ENCODE peak calls at places on chromosomes 1 and 21, in seven cellular contexts. M is testis, C is lower lobe of right lung, K is transverse colon, Z is spleen, L is colonic mucosa, R is stomach. F is an unnamed sample. For H3K27me3, the result is how much of the 10 kb centered on the place peaks cover.

GRCh38 chr1:208131631-208132286 is 112.4 kb downstream of the PLXNA2 start:
- DNase-seq in M (no peak), C (no peak), K (no peak), Z (no peak), L (no peak), R (no peak), F (no peak)

GRCh38 chr1:63327417-63328139 is 5.2 kb downstream of the FOXD3 start:
- DNase-seq in M (peak), C (peak), K (peak), Z (peak), L (peak), R (peak), F (peak)

GRCh38 chr21:37855568-37856391 is 60.5 kb downstream of the KCNJ6 start:
- DNase-seq in M (no peak), C (no peak), K (no peak), Z (no peak), L (no peak), R (no peak), F (peak)

GRCh38 chr1:27643626-27644368 is 8.8 kb upstream of the FGR start:
- DNase-seq in M (peak), C (peak), K (peak), Z (peak), L (peak), R (peak), F (peak)

GRCh38 chr1:10537082-10537766 is 62.5 kb downstream of the PEX14 start:
- DNase-seq in M (no peak), C (no peak), K (no peak), Z (no peak), L (no peak), R (no peak), F (peak)

GRCh38 chr1:182060877-182061276 is 635 bp downstream of the ZNF648 start:
- DNase-seq in M (no peak), C (no peak), K (no peak), Z (no peak), L (no peak), R (no peak), F (no peak)

GRCh38 chr1:86394416-86394815 is 1.7 kb downstream of the ODF2L start:
- DNase-seq in M (no peak), C (no peak), K (no peak), Z (no peak), L (no peak), R (no peak), F (no peak)

GRCh38 chr1:68131261-68131660 is 80.8 kb upstream of the DIRAS3 start:
- DNase-seq in M (no peak), C (no peak), K (no peak), Z (no peak), L (no peak), R (no peak), F (no peak)

GRCh38 chr1:230361941-230362340 is 64.2 kb downstream of the PGBD5 start:
- DNase-seq in M (no peak), C (no peak), K (no peak), Z (no peak), L (no peak), R (no peak), F (no peak)

GRCh38 chr1:106439475-106439874 is 617.0 kb upstream of the PRMT6 start:
- DNase-seq in M (no peak), C (no peak), K (no peak), Z (no peak), L (no peak), R (no peak), F (no peak)

GRCh38 chr1:37596182-37596667 is 488 bp upstream of the GNL2 start:
- DNase-seq in M (no peak), C (no peak), K (no peak), Z (no peak), L (no peak), R (no peak), F (no peak)

GRCh38 chr21:44390886-44391285 is 37.5 kb downstream of the TRPM2 start:
- DNase-seq in M (no peak), C (no peak), K (no peak), Z (no peak), L (no peak), R (no peak), F (no peak)

GRCh38 chr1:58717979-58718378 is 18.1 kb upstream of the MYSM1 start:
- DNase-seq in M (no peak), C (no peak), K (no peak), Z (no peak), L (peak), R (no peak), F (no peak)

GRCh38 chr21:35321322-35322200 is 272.5 kb upstream of the RUNX1 start:
- DNase-seq in M (no peak), C (no peak), K (no peak), Z (no peak), L (no peak), R (no peak), F (no peak)

GRCh38 chr1:214967865-214968575 is 114.5 kb upstream of the KCNK2 start:
- DNase-seq in M (no peak), C (no peak), K (no peak), Z (no peak), L (no peak), R (no peak), F (no peak)

GRCh38 chr1:221839321-221839720 is 97.4 kb upstream of the DUSP10 start:
- DNase-seq in M (no peak), C (no peak), K (no peak), Z (no peak), L (no peak), R (no peak), F (no peak)

GRCh38 chr21:36104306-36105300 is 30.3 kb upstream of the CBR3 start:
- DNase-seq in M (peak), C (peak), K (peak), Z (peak), L (peak), R (peak), F (peak)

GRCh38 chr21:42695324-42696025 is 42.1 kb downstream of the PDE9A start:
- DNase-seq in M (no peak), C (no peak), K (no peak), Z (peak), L (no peak), R (no peak), F (no peak)

GRCh38 chr1:117658676-117659075 is 52.8 kb downstream of the TENT5C start:
- DNase-seq in M (no peak), C (no peak), K (peak), Z (peak), L (no peak), R (peak), F (no peak)

GRCh38 chr1:108130812-108131211 is 69.3 kb downstream of the SLC25A24 start:
- DNase-seq in M (no peak), C (no peak), K (no peak), Z (no peak), L (no peak), R (no peak), F (no peak)

GRCh38 chr1:24724345-24725208 is 20.7 kb upstream of the CLIC4 start:
- DNase-seq in M (peak), C (no peak), K (no peak), Z (no peak), L (no peak), R (peak), F (no peak)

GRCh38 chr1:190205713-190206112 is 272.0 kb downstream of the BRINP3 start:
- DNase-seq in M (no peak), C (no peak), K (no peak), Z (no peak), L (no peak), R (no peak), F (no peak)

GRCh38 chr1:220367833-220368232 is 95.6 kb upstream of the RAB3GAP2 start:
- DNase-seq in M (no peak), C (no peak), K (no peak), Z (no peak), L (no peak), R (no peak), F (no peak)

GRCh38 chr1:31453384-31454079 is 40.5 kb downstream of the SERINC2 start:
- DNase-seq in M (no peak), C (no peak), K (no peak), Z (no peak), L (no peak), R (no peak), F (no peak)

GRCh38 chr1:115838805-115839705 is 1.9 kb downstream of the NHLH2 start:
- DNase-seq in M (peak), C (peak), K (no peak), Z (no peak), L (peak), R (peak), F (peak)

GRCh38 chr1:215899901-215900300 is 332.8 kb downstream of the KCTD3 start:
- DNase-seq in M (no peak), C (no peak), K (no peak), Z (no peak), L (no peak), R (no peak), F (no peak)

GRCh38 chr1:204327359-204327758 is 32.4 kb downstream of the PLEKHA6 start:
- DNase-seq in M (no peak), C (no peak), K (no peak), Z (no peak), L (no peak), R (no peak), F (no peak)

GRCh38 chr21:28124541-28124940 is 868.1 kb downstream of the LTN1 start:
- DNase-seq in M (no peak), C (no peak), K (no peak), Z (no peak), L (no peak), R (no peak), F (no peak)

GRCh38 chr1:21951576-21951870 is 14.4 kb upstream of the HSPG2 start:
- DNase-seq in M (no peak), C (no peak), K (no peak), Z (no peak), L (no peak), R (no peak), F (no peak)

GRCh38 chr1:21955058-21955457 is 17.9 kb upstream of the HSPG2 start:
- DNase-seq in M (peak), C (peak), K (no peak), Z (no peak), L (no peak), R (no peak), F (no peak)

GRCh38 chr1:21955474-21956281 is 18.6 kb upstream of the HSPG2 start:
- DNase-seq in M (no peak), C (no peak), K (no peak), Z (no peak), L (no peak), R (no peak), F (peak)

GRCh38 chr1:21950734-21951575 is 13.8 kb upstream of the HSPG2 start:
- DNase-seq in M (no peak), C (no peak), K (no peak), Z (no peak), L (no peak), R (no peak), F (no peak)

GRCh38 chr1:21952806-21953514 is 15.8 kb upstream of the HSPG2 start:
- DNase-seq in M (no peak), C (no peak), K (no peak), Z (no peak), L (no peak), R (no peak), F (peak)
- TF ChIP-seq CTCF in M (no peak), C (no peak), K (no peak), Z (no peak), L (no peak), R (no peak), F (peak)

GRCh38 chr1:156524985-156525590 is 24.5 kb upstream of the MEF2D start:
- DNase-seq in M (no peak), C (no peak), K (no peak), Z (no peak), L (no peak), R (no peak), F (no peak)
- H3K4me3 ChIP-seq in M (no peak), C (no peak), K (no peak), Z (no peak), L (no peak), R (no peak), F (no peak)

DNA sequence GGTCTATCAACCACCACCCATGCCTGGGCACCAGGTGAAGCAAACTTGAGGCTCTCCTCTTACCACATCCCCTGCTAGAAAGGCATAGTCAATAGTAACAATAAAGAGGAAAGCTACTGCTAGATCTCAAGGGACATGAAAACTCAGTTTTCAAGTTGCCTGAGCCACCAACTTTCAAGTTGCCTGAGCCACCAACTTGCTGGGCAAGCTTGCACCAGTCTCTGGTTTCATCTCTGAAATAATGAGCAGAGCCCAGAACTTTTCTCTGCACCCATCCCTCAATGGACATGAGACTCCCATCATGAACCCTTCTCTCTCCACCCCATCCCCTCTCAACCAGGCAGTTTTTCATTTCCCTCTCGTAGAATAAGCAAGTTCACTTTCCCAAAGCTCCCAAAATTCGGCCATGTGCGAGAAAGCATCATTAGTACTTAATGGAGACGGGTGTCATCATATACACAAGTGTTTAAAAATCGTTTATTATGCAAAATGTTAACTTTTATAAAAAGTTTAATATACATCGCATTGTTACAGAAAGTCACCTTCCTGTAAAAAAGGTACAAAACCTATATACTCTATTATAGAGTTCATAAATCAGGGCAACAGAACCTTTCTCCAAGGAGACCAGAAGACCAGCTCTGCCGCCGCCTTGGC is 1.7 kb downstream of the ID3 start:
- DNase-seq in M (no peak), C (no peak), K (no peak), Z (no peak), L (peak), R (no peak), F (no peak)
- H3K27me3 ChIP-seq in M (under half), C (under half), K (under half), Z (under half), L (under half), R (under half), F (under half)

GRCh38 chr1:205907794-205908193 is 35.5 kb downstream of the SLC26A9 start:
- DNase-seq in M (no peak), C (no peak), K (no peak), Z (no peak), L (no peak), R (no peak), F (peak)
- TF ChIP-seq CTCF in M (peak), C (peak), K (peak), Z (no peak), L (peak), R (peak), F (peak)

DNA sequence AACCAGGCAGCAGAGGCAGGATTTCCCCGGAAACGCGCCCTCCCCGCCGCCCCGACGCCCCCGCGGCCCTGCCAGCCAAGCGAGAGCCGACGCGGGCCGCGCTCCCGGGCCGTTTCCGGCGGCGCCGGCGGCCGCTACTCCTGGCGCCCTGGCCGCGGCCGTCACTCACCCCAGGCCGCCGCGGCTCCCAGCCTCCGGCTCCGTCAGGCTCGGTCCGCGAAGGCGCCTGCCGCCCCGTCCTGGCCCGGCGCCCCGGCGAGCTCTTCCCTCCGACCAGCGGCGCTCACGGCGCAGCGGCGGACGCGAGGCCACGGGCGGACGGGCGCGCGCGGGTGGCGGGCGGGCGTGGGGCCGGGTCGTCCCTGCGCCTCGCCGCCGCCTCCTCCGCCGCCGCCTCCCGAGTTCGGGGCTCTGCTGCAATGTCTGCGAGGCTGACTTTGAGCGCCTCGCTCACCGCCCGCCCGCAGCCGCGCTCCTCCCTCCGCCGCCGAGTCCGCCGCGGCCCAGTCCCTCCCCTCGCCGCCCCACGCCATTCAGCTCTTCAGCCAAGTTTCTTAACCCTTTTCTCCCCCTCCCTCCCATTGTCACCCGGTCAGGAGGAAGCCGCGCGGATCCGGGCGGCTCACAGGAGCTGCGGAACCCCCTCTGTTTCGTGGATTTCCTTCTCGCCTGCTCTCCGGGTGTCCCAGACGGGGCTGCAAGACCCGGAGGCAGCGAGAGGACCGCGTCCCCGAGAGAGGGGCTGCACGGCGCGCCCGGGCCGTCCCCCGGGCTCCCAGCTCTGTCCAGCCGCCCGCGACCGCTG is at the start of gene NRIP1:
- DNase-seq in M (peak), C (peak), K (peak), Z (peak), L (peak), R (peak), F (peak)
- H3K4me3 ChIP-seq in M (peak), C (peak), K (peak), Z (peak), L (peak), R (peak), F (peak)

DNA sequence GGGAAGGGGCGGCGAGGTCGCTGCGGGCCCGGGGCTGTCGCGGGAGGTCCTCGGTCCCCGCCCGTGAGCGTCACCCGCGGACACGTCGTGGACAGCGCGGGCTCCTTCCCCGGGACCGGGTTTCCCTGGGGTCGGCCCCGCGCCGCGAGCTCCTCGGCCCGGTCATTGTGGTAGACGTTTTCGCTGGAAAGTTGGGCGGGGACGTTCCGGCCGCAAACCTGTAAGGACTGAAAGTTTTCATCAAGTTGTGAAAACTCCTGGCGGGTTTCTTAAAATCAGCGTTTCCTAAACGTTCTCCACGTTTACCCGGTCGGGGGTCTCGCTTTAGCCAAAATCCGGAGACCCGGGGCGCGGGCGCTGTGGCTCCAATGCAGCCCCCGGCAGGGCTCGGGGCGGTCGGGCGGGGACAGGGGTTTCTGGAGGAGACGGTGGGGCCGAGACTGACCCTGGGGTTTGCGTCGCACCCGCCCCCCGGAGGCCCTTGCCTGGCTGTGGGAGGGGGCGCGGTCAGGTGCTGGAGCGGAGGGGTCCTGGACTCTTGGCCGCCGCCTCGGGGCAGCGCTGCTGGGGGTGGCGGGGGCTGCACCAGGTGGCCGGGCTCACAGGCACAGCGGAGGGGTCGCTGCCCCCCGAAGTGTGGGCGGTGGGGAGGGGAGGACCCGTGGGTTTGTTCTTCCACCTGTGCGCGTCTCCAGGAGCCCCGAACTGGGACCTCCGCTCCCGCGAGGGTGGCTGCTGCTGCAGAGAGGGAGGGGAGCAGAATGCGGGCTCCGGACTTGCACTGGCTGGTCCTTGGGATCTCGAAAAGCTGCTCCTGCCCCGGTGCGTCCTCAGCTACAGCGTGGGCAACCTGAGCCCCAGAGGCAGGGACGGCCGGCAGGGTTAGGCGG is 827 bp downstream of the PRKCZ start:
- DNase-seq in M (no peak), C (no peak), K (no peak), Z (peak), L (no peak), R (peak), F (no peak)
- H3K27me3 ChIP-seq in M (under half), C (under half), K (under half), Z (under half), L (under half), R (half or more), F (under half)